ENCODE peak calls at places on chromosomes 11 and 22, in five cellular contexts. B is AG09319; A is CD4-positive, alpha-beta T cell; P is mucosa of descending colon; J is AG04450. C is an unnamed sample.

GRCh38 chr11:126153999-126154398 is 57.5 kb downstream of the RPUSD4 start:
- DNase-seq in A (no peak), J (no peak), B (peak), P (peak), C (peak)

GRCh38 chr11:115607621-115608191 is 103.5 kb upstream of the CADM1 start:
- DNase-seq in J (no peak), P (no peak), A (no peak), B (no peak), C (no peak)

GRCh38 chr11:59801981-59802638 is 8.5 kb downstream of the MRPL16 start:
- DNase-seq in B (no peak), A (no peak), P (no peak), J (no peak), C (no peak)

GRCh38 chr22:33000342-33001280 is 57.6 kb downstream of the SYN3 start:
- DNase-seq in J (no peak), P (peak), A (peak), B (peak), C (peak)

GRCh38 chr22:20867179-20868099 is 8.6 kb downstream of the SNAP29 start:
- DNase-seq in A (no peak), B (no peak), J (no peak), P (peak), C (no peak)

GRCh38 chr11:108286369-108286768 is 63.5 kb downstream of the ATM start:
- DNase-seq in A (no peak), P (no peak), J (no peak), B (no peak), C (no peak)

GRCh38 chr11:129637473-129637872 is 178.2 kb upstream of the TMEM45B start:
- DNase-seq in J (no peak), B (no peak), P (no peak), A (no peak), C (no peak)

GRCh38 chr11:63670738-63671321 is 346 bp downstream of the ATL3 start:
- DNase-seq in P (peak), B (no peak), J (no peak), A (peak), C (no peak)

GRCh38 chr11:59556883-59557205 is 45.5 kb downstream of the OR4D9 start:
- DNase-seq in A (no peak), B (no peak), P (no peak), J (no peak), C (no peak)

GRCh38 chr11:46273511-46274205 is 3.8 kb upstream of the CREB3L1 start:
- DNase-seq in J (no peak), A (no peak), P (peak), B (no peak), C (no peak)

GRCh38 chr11:121570453-121570852 is 117.7 kb upstream of the SORL1-AS1 start:
- DNase-seq in A (no peak), B (no peak), P (no peak), J (no peak), C (no peak)

GRCh38 chr11:60917267-60917666 is 3.3 kb downstream of the TMEM109 start:
- DNase-seq in A (no peak), P (no peak), J (no peak), B (no peak), C (no peak)

GRCh38 chr22:23216331-23217170 is 36.2 kb downstream of the BCR start:
- DNase-seq in A (peak), P (no peak), J (no peak), B (no peak), C (no peak)

GRCh38 chr22:38968801-38969200 is 11.4 kb downstream of the APOBEC3A start:
- DNase-seq in J (no peak), B (no peak), P (no peak), A (no peak), C (no peak)

GRCh38 chr11:128911701-128912100 is 20.5 kb downstream of the KCNJ5 start:
- DNase-seq in B (no peak), A (no peak), J (no peak), P (no peak), C (no peak)

GRCh38 chr22:18994780-18995711 is 59.0 kb upstream of the PRODH start:
- DNase-seq in P (no peak), B (no peak), A (no peak), J (no peak), C (no peak)

GRCh38 chr11:726278-726915 is 20.4 kb downstream of the EPS8L2 start:
- DNase-seq in B (no peak), A (peak), J (no peak), P (peak), C (no peak)

GRCh38 chr22:29842172-29842571 is 4.1 kb upstream of the ASCC2 start:
- DNase-seq in A (no peak), P (no peak), J (no peak), B (no peak), C (no peak)

GRCh38 chr22:50527921-50528681 is 1.7 kb downstream of the TYMP start:
- DNase-seq in P (no peak), A (no peak), J (no peak), B (no peak), C (no peak)

GRCh38 chr22:19085233-19086043 is 36.8 kb downstream of the DGCR2 start:
- DNase-seq in P (no peak), A (no peak), B (no peak), J (no peak), C (no peak)

GRCh38 chr11:1891831-1892115 is at the start of gene PRR33:
- DNase-seq in P (no peak), A (no peak), J (no peak), B (no peak), C (no peak)

GRCh38 chr11:45794169-45794568 is 10.8 kb upstream of the SLC35C1 start:
- DNase-seq in A (no peak), P (no peak), J (no peak), B (no peak), C (no peak)

GRCh38 chr22:45271667-45272188 is 13.0 kb upstream of the UPK3A start:
- DNase-seq in A (no peak), P (peak), J (no peak), B (no peak), C (no peak)

GRCh38 chr11:48019230-48019584 is 38.8 kb downstream of the PTPRJ start:
- DNase-seq in A (no peak), J (no peak), B (no peak), P (no peak), C (no peak)

GRCh38 chr11:72662036-72662435 is 12.2 kb downstream of the PDE2A start:
- DNase-seq in B (no peak), J (no peak), P (no peak), A (no peak), C (no peak)

GRCh38 chr11:796565-797299 is 1.3 kb downstream of the SLC25A22 start:
- DNase-seq in B (no peak), A (no peak), P (peak), J (no peak), C (no peak)

GRCh38 chr11:35030716-35031213 is 108.2 kb upstream of the CD44 start:
- DNase-seq in B (no peak), P (peak), J (peak), A (no peak), C (peak)

GRCh38 chr11:46438211-46438610 is 46.6 kb upstream of the CHRM4 start:
- DNase-seq in A (no peak), B (no peak), P (no peak), J (no peak), C (no peak)

GRCh38 chr11:126766425-126766824 is 234.1 kb downstream of the KIRREL3 start:
- DNase-seq in B (no peak), P (peak), J (no peak), A (no peak), C (no peak)

GRCh38 chr11:123640677-123641494 is 13.5 kb downstream of the SCN3B start:
- DNase-seq in A (peak), B (no peak), J (no peak), P (peak), C (no peak)

GRCh38 chr11:78587446-78587845 is 12.8 kb upstream of the NARS2 start:
- DNase-seq in A (no peak), J (no peak), P (no peak), B (no peak), C (no peak)

GRCh38 chr11:112302226-112302868 is 41.7 kb upstream of the PLET1 start:
- DNase-seq in A (no peak), B (no peak), J (no peak), P (no peak), C (no peak)

GRCh38 chr11:3120071-3120792 is 44.9 kb downstream of the OSBPL5 start:
- DNase-seq in P (no peak), B (no peak), A (no peak), J (no peak), C (no peak)

GRCh38 chr11:2211113-2211971 is 39.7 kb upstream of the TH start:
- DNase-seq in P (peak), J (no peak), A (no peak), B (no peak), C (no peak)

GRCh38 chr22:50184004-50184461 is 1.7 kb upstream of the TRABD start:
- DNase-seq in J (no peak), B (peak), P (peak), A (no peak), C (no peak)

GRCh38 chr11:20909995-20910726 is 240.8 kb downstream of the NELL1 start:
- DNase-seq in J (no peak), A (no peak), B (no peak), P (no peak), C (no peak)

GRCh38 chr11:102683277-102683676 is 22.3 kb downstream of the MMP27 start:
- DNase-seq in J (no peak), A (no peak), B (no peak), P (no peak), C (no peak)
- TF ChIP-seq CTCF in J (peak), A (no peak), B (no peak), P (no peak), C (peak)

GRCh38 chr11:93775289-93775688 is 8.8 kb upstream of the MED17 start:
- DNase-seq in A (no peak), P (peak), J (no peak), B (no peak), C (no peak)
- TF ChIP-seq CTCF in A (no peak), P (no peak), J (peak), B (no peak), C (peak)

DNA sequence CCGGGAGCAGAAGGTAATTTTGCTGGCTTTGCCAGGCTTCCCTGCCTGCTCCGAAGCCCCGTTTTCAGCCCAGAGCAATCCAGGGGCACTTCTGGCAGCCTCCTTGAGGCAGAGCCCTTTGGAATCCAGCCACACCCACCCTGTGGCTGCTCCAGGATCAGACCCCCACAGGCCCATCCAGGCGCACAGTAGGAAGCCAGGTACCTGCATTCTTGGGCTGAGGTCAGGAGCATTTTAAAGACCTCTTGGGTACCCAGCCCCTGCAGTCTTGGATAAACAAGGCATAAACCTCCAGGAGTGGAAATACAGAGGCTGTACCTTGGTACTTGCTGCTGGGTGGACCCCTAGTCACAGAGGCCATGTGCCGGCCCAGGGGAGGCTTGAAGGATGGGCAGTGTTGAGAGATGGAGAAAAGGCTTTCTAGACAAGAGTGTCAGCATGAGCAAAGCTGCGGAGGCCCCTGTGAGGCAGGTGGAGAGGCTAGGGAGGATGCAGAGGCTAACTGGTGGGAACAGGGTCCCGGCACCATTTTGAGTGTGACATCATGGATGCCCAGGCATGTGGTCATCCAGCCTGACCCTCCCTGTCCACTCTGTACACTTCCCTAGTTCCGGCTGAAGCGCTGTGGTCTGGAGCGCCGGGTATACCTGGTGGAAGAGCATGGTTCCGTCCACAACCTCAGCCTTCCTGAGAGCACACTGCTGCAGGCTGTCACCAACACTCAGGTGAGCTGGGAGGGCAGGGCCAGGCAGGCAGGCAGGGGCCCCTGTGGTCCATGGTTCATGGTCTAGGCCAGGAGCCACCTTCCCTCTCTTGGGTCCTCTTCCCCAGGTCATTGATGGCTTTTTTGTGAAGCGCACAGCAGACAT is 3.9 kb downstream of the MUS81 start:
- DNase-seq in B (no peak), J (no peak), P (no peak), A (no peak), C (no peak)
- TF ChIP-seq CTCF in B (no peak), J (no peak), P (no peak), A (no peak), C (no peak)

DNA sequence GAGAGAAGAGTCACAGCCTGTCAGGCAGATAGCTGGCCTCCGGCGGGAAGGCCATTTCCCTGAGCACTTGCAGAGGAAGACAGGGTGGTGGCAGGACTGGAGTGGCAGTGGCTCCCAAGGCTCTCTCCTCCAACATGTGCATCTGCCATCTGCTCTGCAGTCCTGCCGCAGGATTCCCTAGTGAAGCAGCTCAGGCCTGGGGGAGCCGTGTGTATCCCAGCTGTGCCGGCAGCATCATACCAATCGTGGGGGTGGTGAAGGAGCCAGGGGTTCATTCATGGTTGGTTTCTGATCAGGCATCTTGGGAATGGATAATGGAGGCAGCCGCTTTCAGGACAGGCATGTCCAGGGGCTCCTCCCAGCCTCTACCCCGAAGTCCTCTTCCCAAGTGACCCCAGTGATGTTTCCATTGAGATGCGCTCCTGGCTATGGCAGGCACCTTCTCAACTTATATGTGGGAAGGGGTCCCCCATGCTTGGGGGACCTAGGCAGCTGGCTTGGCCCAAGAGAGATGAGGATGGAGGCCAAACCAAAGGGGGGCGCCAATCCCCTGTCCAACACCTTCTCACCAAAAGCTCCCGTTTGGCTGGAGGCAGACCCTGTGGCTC is 6.1 kb downstream of the TAGLN start:
- DNase-seq in P (no peak), B (no peak), J (no peak), A (no peak), C (no peak)
- TF ChIP-seq CTCF in P (no peak), B (no peak), J (no peak), A (no peak), C (no peak)

C was measured in HFF-Myc.